ENCODE peak calls at places on chromosomes 4 and X, in four cellular contexts. F, A, W and R are unnamed samples.
A peak's percentile ranks its signal among the peaks of the same experiment; 100 is the strongest.

GRCh38 chr4:119750771-119751170 is 122.2 kb upstream of the PDE5A start:
- DNase-seq in F (peak; percentile 94), A (no peak), W (no peak), R (no peak)

GRCh38 chr4:151324449-151325319 is 721 bp downstream of the SH3D19 start:
- DNase-seq in F (peak; percentile 75), W (no peak), A (no peak), R (no peak)

GRCh38 chrX:38991656-38992558 is 190.6 kb downstream of the MID1IP1 start:
- DNase-seq in W (no peak), A (no peak), F (no peak), R (no peak)

GRCh38 chr4:84968936-84969335 is 2.4 kb upstream of the WDFY3 start:
- DNase-seq in F (no peak), A (no peak), W (no peak), R (no peak)

GRCh38 chr4:3372933-3373465 is 68.8 kb upstream of the HGFAC start:
- DNase-seq in F (peak; percentile 54), W (no peak), A (no peak), R (no peak)

GRCh38 chrX:83588409-83588808 is 80.3 kb downstream of the POU3F4 start:
- DNase-seq in F (no peak), W (no peak), A (no peak), R (no peak)

GRCh38 chr4:25162566-25162965 is 2.3 kb upstream of the SEPSECS start:
- DNase-seq in F (no peak), A (no peak), W (no peak), R (no peak)

GRCh38 chrX:107747596-107748161 is 27.9 kb downstream of the TSC22D3 start:
- DNase-seq in F (peak; percentile 55), A (no peak), W (no peak), R (no peak)

GRCh38 chr4:129415001-129415400 is 319.0 kb downstream of the C4orf33 start:
- DNase-seq in A (no peak), F (no peak), W (no peak), R (no peak)

GRCh38 chr4:3375688-3376087 is 66.1 kb upstream of the HGFAC start:
- DNase-seq in W (peak; percentile 67), A (no peak), F (peak; percentile 75), R (no peak)

GRCh38 chr4:22897520-22898108 is 204.9 kb downstream of the GBA3 start:
- DNase-seq in W (no peak), F (peak; percentile 9), A (no peak), R (peak; percentile 28)

GRCh38 chrX:104284407-104285000 is 29.8 kb upstream of the ESX1 start:
- DNase-seq in W (no peak), A (no peak), F (peak; percentile 73), R (no peak)

GRCh38 chrX:134484039-134484438 is 24.1 kb downstream of the HPRT1 start:
- DNase-seq in A (no peak), F (peak; percentile 36), W (peak; percentile 23), R (no peak)

GRCh38 chr4:39285853-39286252 is 80.3 kb downstream of the RFC1 start:
- DNase-seq in A (no peak), W (no peak), F (no peak), R (no peak)
- TF ChIP-seq CTCF in A (no peak), W (no peak), F (no peak), R (no peak)

GRCh38 chrX:118183606-118184005 is 67.0 kb upstream of the KLHL13 start:
- DNase-seq in W (no peak), F (no peak), A (no peak), R (no peak)
- TF ChIP-seq CTCF in W (no peak), F (no peak), A (no peak), R (peak; percentile 16)

GRCh38 chr4:98517444-98518021 is 140.9 kb downstream of the TSPAN5 start:
- DNase-seq in A (no peak), F (peak; percentile 83), W (no peak), R (no peak)

GRCh38 chr4:98516441-98517323 is 141.7 kb downstream of the TSPAN5 start:
- DNase-seq in A (no peak), W (no peak), F (peak; percentile 73), R (no peak)

GRCh38 chr4:98516042-98516440 is 142.4 kb downstream of the TSPAN5 start:
- DNase-seq in W (peak; percentile 59), F (peak; percentile 95), A (no peak), R (no peak)

GRCh38 chr4:98512918-98513317 is 145.5 kb downstream of the TSPAN5 start:
- DNase-seq in W (no peak), A (no peak), F (no peak), R (no peak)

GRCh38 chr4:98514930-98515809 is 143.2 kb downstream of the TSPAN5 start:
- DNase-seq in W (no peak), A (no peak), F (no peak), R (no peak)
- TF ChIP-seq CTCF in W (no peak), A (no peak), F (no peak), R (no peak)

GRCh38 chrX:137926090-137926489 is 360.2 kb downstream of the ZIC3 start:
- DNase-seq in F (no peak), A (no peak), W (no peak), R (no peak)
- TF ChIP-seq CTCF in F (no peak), A (no peak), W (no peak), R (peak; percentile 9)

GRCh38 chrX:154114652-154115051 is 17.1 kb upstream of the MECP2 start:
- DNase-seq in F (no peak), A (no peak), W (no peak), R (no peak)

GRCh38 chrX:154115750-154116149 is 18.2 kb upstream of the MECP2 start:
- DNase-seq in F (no peak), W (no peak), A (no peak), R (no peak)

GRCh38 chrX:154115071-154115470 is 17.6 kb upstream of the MECP2 start:
- DNase-seq in A (no peak), W (no peak), F (no peak), R (no peak)

GRCh38 chrX:154117566-154117965 is 20.0 kb upstream of the MECP2 start:
- DNase-seq in W (no peak), F (no peak), A (no peak), R (no peak)

DNA sequence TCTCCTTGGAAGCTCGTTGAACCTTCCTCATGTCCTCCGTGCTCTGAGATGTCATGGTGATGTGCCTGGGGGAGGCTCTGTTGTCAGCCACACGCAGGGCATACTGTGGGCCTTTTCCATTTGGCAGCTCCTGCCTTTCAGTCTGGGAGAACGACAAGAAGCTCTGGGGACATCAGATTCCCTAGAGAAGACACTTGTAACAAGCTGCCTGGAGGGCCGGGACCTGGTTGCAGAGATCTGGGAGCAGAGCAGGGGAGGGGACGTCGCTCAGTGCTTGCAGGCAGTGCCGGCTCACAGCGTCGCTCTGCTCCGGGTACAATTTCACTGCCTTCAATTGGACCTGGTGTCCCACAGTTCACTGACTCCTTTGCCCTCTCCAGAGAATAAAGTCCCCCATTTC is 19.0 kb upstream of the MECP2 start:
- DNase-seq in A (no peak), F (no peak), W (no peak), R (no peak)
- TF ChIP-seq CTCF in A (no peak), F (no peak), W (no peak), R (no peak)

DNA sequence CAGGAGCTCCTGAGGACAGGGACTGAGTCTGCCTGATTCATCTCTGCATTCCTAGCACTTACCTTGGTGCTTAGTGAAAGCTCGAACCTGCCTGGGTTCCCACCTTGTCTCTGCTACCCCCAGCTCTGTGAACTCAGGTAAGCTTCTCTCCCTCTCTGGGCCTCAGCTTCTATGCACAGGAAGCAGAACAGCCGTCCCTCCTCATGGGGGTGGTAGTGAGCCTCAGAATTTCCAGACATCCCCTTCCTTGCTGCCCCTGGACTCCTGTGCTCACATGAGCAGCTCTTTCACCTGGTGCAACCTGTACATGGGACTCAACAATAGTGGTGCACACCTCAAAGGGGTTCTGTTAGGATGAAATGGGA is 50.8 kb downstream of the HTRA3 start:
- DNase-seq in F (no peak), W (no peak), A (peak; percentile 54), R (no peak)
- TF ChIP-seq CTCF in F (no peak), W (no peak), A (no peak), R (peak; percentile 37)

GRCh38 chrX:7147978-7148824 is at the start of gene PUDP:
- DNase-seq in F (peak; percentile 71), W (no peak), A (peak; percentile 99), R (peak; percentile 98)
- TF ChIP-seq CTCF in F (peak; percentile 13), W (no peak), A (peak; percentile 39), R (peak; percentile 27)

GRCh38 chr4:175891863-175892262 is 79.8 kb upstream of the GPM6A start:
- DNase-seq in A (no peak), W (no peak), F (peak; percentile 39), R (peak; percentile 18)
- TF ChIP-seq CTCF in A (peak; percentile 60), W (no peak), F (no peak), R (peak; percentile 60)

DNA sequence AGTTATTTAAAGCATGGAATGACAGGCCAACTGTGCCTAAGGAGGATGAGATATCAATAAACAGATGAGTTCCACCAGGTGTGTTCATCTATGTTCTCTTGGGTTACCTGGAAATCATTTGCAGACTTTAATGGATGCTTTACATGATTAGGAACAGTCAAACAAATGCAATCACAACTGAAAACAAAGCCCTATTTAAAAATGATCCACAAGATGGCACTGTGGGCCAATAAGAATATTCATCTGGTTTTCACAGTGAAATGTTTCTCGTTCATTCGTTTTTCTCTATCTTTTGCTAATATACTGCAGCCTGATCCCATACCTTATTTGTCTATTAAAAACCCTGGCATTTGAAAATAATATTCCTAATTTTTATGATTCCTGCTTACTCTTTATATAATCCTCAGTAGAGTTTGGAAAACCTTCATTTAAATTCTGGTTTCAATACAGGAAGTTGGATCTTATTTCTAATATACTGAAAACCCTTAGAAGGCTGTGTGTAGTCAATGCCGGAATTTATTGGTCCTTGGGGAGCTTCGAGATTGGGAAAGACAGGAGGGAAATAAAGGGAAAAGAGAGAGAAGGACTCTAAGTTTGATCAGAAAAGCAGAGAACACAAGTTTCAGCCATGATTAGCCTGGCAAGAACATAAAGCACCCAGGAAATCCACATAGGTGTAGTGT is 63.7 kb upstream of the TAPT1 start:
- DNase-seq in A (no peak), W (peak; percentile 12), F (peak; percentile 21), R (peak; percentile 54)
- TF ChIP-seq CTCF in A (peak; percentile 78), W (peak; percentile 28), F (peak; percentile 36), R (peak; percentile 50)

DNA sequence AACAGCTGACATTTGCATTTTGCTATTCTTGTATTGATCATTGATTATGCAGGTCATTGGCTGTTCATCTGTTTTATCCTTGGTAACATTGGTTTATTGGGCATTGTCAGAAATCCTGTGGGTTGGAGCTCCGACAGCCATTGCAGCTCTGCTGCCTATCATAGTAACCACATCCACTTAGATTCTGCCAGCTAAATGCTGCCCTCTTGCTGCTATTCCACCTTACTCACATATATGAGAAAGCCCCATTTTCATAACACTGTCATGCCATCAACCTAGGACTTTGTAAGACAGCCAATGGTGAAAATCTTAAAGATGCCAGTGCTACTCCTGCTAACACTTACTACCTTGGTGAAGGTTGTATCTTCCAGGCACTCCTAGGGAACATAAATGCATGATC is 187.3 kb upstream of the CXCL13 start:
- DNase-seq in F (peak; percentile 2), A (no peak), W (no peak), R (peak; percentile 10)
- TF ChIP-seq CTCF in F (no peak), A (peak; percentile 16), W (peak; percentile 15), R (no peak)